ENCODE peak calls at places on chromosome X, in six cellular contexts. Y is epithelial cell of esophagus, O is heart left ventricle, Q is fibroblast of lung, X is dorsolateral prefrontal cortex, M is AG09309. G is an unnamed sample.

GRCh38 chrX:48938721-48939416 is 18.5 kb downstream of the OTUD5 start:
- DNase-seq in Y (no peak), O (no peak), Q (no peak), X (no peak), M (no peak), G (no peak)

GRCh38 chrX:96924581-96924980 is 40.9 kb downstream of the RPA4 start:
- DNase-seq in Y (no peak), O (no peak), Q (no peak), X (no peak), M (no peak), G (no peak)

GRCh38 chrX:96715412-96715940 is 30.8 kb downstream of the DIAPH2 start:
- DNase-seq in Y (no peak), O (no peak), Q (peak), X (no peak), M (peak), G (no peak)

GRCh38 chrX:46575991-46576392 is 2.4 kb downstream of the CHST7 start:
- DNase-seq in Y (peak), O (peak), Q (peak), X (no peak), M (no peak), G (no peak)

GRCh38 chrX:374566-374965 is 12.1 kb downstream of the PPP2R3B start:
- DNase-seq in Y (no peak), O (no peak), Q (no peak), X (no peak), M (no peak), G (no peak)

GRCh38 chrX:69036674-69037573 is 128.3 kb downstream of the PJA1 start:
- DNase-seq in Y (no peak), O (no peak), Q (no peak), X (no peak), M (no peak), G (no peak)

GRCh38 chrX:11451133-11451532 is 157.9 kb downstream of the AMELX start:
- DNase-seq in Y (no peak), O (no peak), Q (no peak), X (no peak), M (no peak), G (no peak)

GRCh38 chrX:45240334-45240733 is 39.7 kb upstream of the DIPK2B start:
- DNase-seq in Y (no peak), O (no peak), Q (no peak), X (no peak), M (no peak), G (no peak)

GRCh38 chrX:10496345-10496965 is 123.9 kb downstream of the MID1 start:
- DNase-seq in Y (no peak), O (peak), Q (peak), X (no peak), M (peak), G (no peak)

GRCh38 chrX:152601848-152602616 is 35.7 kb upstream of the GABRQ start:
- DNase-seq in Y (peak), O (no peak), Q (peak), X (no peak), M (no peak), G (no peak)

GRCh38 chrX:47613082-47613481 is 6.6 kb downstream of the SYN1 start:
- DNase-seq in Y (peak), O (no peak), Q (no peak), X (peak), M (no peak), G (no peak)

GRCh38 chrX:71282514-71283408 is 674 bp upstream of the NONO start:
- DNase-seq in Y (peak), O (no peak), Q (peak), X (no peak), M (no peak), G (peak)

GRCh38 chrX:150872773-150873336 is 25.6 kb downstream of the CD99L2 start:
- DNase-seq in Y (no peak), O (no peak), Q (no peak), X (no peak), M (no peak), G (no peak)

GRCh38 chrX:71493111-71493613 is 39.7 kb upstream of the OGT start:
- DNase-seq in Y (peak), O (peak), Q (no peak), X (no peak), M (no peak), G (no peak)

GRCh38 chrX:96140796-96141195 is 543.8 kb upstream of the DIAPH2 start:
- DNase-seq in Y (peak), O (no peak), Q (no peak), X (no peak), M (no peak), G (no peak)

GRCh38 chrX:1466971-1467561 is 14.4 kb upstream of the ASMTL start:
- DNase-seq in Y (no peak), O (peak), Q (no peak), X (no peak), M (no peak), G (no peak)

GRCh38 chrX:16096131-16096530 is 27.2 kb upstream of the GRPR start:
- DNase-seq in Y (no peak), O (no peak), Q (no peak), X (no peak), M (no peak), G (no peak)

GRCh38 chrX:120690344-120690743 is 60.5 kb upstream of the C1GALT1C1 start:
- DNase-seq in Y (no peak), O (no peak), Q (no peak), X (no peak), M (no peak), G (no peak)

GRCh38 chrX:41909068-41909467 is 14.3 kb downstream of the CASK start:
- DNase-seq in Y (no peak), O (no peak), Q (no peak), X (no peak), M (no peak), G (no peak)

GRCh38 chrX:136754641-136755040 is 26.1 kb downstream of the ARHGEF6 start:
- DNase-seq in Y (no peak), O (peak), Q (peak), X (no peak), M (no peak), G (no peak)

GRCh38 chrX:40685352-40685918 is 38.1 kb upstream of the CXorf38 start:
- DNase-seq in Y (no peak), O (no peak), Q (no peak), X (no peak), M (no peak), G (no peak)

GRCh38 chrX:47608130-47608810 is 11.4 kb downstream of the SYN1 start:
- DNase-seq in Y (no peak), O (no peak), Q (no peak), X (no peak), M (no peak), G (no peak)

GRCh38 chrX:113741744-113742143 is 842.1 kb upstream of the HTR2C start:
- DNase-seq in Y (peak), O (no peak), Q (peak), X (no peak), M (no peak), G (no peak)

GRCh38 chrX:122188751-122189150 is 995.3 kb upstream of the GRIA3 start:
- DNase-seq in Y (peak), O (no peak), Q (peak), X (no peak), M (no peak), G (no peak)

GRCh38 chrX:7444967-7445366 is 297.0 kb upstream of the PUDP start:
- DNase-seq in Y (peak), O (no peak), Q (no peak), X (no peak), M (no peak), G (no peak)

GRCh38 chrX:105610401-105610800 is 211.9 kb upstream of the NRK start:
- DNase-seq in Y (peak), O (no peak), Q (no peak), X (no peak), M (no peak), G (no peak)

GRCh38 chrX:48101443-48101842 is 29.0 kb upstream of the SPACA5B start:
- DNase-seq in Y (no peak), O (no peak), Q (no peak), X (no peak), M (no peak), G (no peak)

GRCh38 chrX:10175317-10175871 is 18.6 kb downstream of the CLCN4 start:
- DNase-seq in Y (no peak), O (no peak), Q (peak), X (no peak), M (peak), G (no peak)

GRCh38 chrX:64169988-64170387 is 35.5 kb downstream of the AMER1 start:
- DNase-seq in Y (no peak), O (no peak), Q (no peak), X (no peak), M (no peak), G (no peak)

GRCh38 chrX:140712413-140713173 is 3.0 kb downstream of the LINC00632 start:
- DNase-seq in Y (peak), O (peak), Q (peak), X (peak), M (no peak), G (no peak)

GRCh38 chrX:116379854-116380253 is 56.6 kb upstream of the SLC6A14 start:
- DNase-seq in Y (peak), O (peak), Q (peak), X (no peak), M (no peak), G (no peak)

GRCh38 chrX:132219343-132219768 is at the start of gene RAP2C:
- DNase-seq in Y (peak), O (peak), Q (peak), X (peak), M (peak), G (no peak)

GRCh38 chrX:110915120-110915519 is 119.5 kb upstream of the CHRDL1 start:
- DNase-seq in Y (peak), O (no peak), Q (peak), X (no peak), M (peak), G (no peak)

GRCh38 chrX:12819231-12819630 is 28.0 kb downstream of the PRPS2 start:
- DNase-seq in Y (peak), O (no peak), Q (no peak), X (no peak), M (no peak), G (no peak)

GRCh38 chrX:69759921-69760625 is 144.2 kb downstream of the EDA start:
- DNase-seq in Y (no peak), O (no peak), Q (no peak), X (no peak), M (no peak), G (no peak)

GRCh38 chrX:120638619-120639018 is 8.8 kb upstream of the C1GALT1C1 start:
- DNase-seq in Y (no peak), O (no peak), Q (no peak), X (no peak), M (no peak), G (no peak)

GRCh38 chrX:10922158-10922557 is 189.0 kb upstream of the HCCS start:
- DNase-seq in Y (peak), O (no peak), Q (peak), X (no peak), M (peak), G (peak)

GRCh38 chrX:132836471-132836870 is 122.0 kb downstream of the HS6ST2 start:
- DNase-seq in Y (no peak), O (no peak), Q (no peak), X (no peak), M (no peak), G (no peak)

GRCh38 chrX:138128025-138128671 is 562.2 kb downstream of the ZIC3 start:
- DNase-seq in Y (peak), O (no peak), Q (peak), X (no peak), M (no peak), G (no peak)

DNA sequence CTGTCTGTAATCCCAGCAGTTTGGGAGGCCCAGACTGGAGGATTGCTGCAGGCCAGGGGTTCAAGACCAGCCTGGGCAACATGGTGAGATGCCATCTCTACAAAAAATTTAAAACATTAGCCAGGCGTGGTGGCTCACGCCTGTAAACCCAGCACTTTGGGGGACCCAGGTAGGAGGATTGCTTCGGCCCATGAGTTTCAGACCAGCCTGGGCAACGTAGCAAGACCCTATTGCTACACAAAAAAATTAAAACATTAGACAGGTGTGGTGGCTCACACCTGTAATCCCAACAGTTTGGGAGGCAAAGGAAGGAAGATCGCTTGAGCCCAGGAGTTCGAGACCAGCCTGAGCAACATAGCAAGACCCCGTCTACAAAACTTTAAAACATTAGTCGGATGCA is 1.3 kb downstream of the DHRSX start:
- DNase-seq in Y (no peak), O (no peak), Q (no peak), X (no peak), M (no peak), G (no peak)
- H3K4me3 ChIP-seq in Y (peak), O (peak), Q (peak), X (peak), M (peak), G (peak)

GRCh38 chrX:135629342-135629741 is 84.1 kb upstream of the CT45A1 start:
- DNase-seq in Y (no peak), O (no peak), Q (no peak), X (no peak), M (no peak), G (no peak)

DNA sequence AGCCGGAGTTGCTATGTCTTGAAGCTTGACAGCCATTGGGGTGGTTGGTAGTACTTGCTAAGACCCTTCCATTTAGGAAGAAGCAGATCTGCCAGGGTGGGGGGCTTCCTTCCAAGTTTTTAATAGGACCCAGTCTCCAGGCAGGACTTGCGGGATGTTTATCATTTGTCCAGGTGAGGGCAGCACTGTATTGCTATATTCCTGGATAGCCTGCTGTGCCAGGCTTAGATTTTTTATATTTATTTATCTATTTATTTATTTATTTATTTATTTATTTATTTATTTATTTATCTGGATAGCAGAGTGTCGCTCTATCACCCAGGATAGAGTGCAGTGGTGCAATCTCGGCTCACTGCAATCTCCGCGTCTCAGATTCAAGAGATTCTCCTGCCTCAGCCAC is 87.4 kb upstream of the CT45A1 start:
- DNase-seq in Y (peak), O (no peak), Q (no peak), X (no peak), M (no peak), G (no peak)
- TF ChIP-seq CTCF in Y (peak), O (no peak), Q (no peak), X (peak), M (peak), G (peak)

GRCh38 chrX:39629001-39629400 is 468.8 kb downstream of the BCOR start:
- DNase-seq in Y (no peak), O (no peak), Q (no peak), X (no peak), M (no peak), G (no peak)

GRCh38 chrX:39626749-39627148 is 471.0 kb downstream of the BCOR start:
- DNase-seq in Y (no peak), O (no peak), Q (no peak), X (no peak), M (no peak), G (no peak)

GRCh38 chrX:39630344-39630743 is 467.4 kb downstream of the BCOR start:
- DNase-seq in Y (no peak), O (no peak), Q (no peak), X (no peak), M (no peak), G (no peak)

GRCh38 chrX:39625810-39626209 is 471.9 kb downstream of the BCOR start:
- DNase-seq in Y (no peak), O (no peak), Q (no peak), X (no peak), M (no peak), G (no peak)

GRCh38 chrX:39627257-39627656 is 470.5 kb downstream of the BCOR start:
- DNase-seq in Y (no peak), O (no peak), Q (no peak), X (no peak), M (no peak), G (no peak)
- H3K4me3 ChIP-seq in Y (no peak), O (no peak), Q (no peak), X (no peak), M (no peak), G (no peak)

DNA sequence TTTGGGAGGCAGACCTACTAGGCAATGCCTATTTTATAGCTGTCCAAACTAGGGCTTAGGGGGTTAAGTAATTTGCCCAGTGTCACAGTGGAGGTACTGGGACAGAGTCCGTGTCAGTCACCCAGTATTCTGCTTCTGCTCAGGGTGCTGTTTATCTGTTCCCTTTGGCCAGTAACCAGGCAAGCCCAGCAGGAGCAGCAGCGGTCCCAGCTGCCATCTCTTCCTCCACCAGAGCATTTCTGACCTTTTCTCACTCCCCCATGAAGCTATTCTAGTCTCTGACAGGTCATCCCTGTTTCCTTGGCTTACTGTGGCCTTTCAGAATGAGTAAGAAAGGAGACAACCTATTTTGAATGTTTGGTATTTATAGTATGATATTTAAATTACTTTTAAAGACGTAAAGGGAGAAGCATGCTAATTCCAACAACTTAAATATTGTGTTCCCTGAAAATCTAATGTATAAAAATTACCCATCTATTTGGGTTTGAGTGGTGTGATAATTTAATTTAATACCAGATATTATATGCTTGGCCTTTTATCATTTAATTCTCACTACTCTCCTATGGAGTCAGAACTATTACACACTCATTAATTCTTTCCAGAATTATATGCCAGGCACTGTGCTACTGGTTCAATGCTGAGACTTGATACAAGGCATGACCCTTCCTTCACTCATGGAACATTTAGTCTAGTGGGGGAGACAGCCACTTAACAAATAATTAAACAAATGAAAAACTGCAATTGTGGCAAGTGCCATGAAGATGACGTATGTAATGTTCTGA is 60.6 kb downstream of the RPS6KA3 start:
- DNase-seq in Y (no peak), O (peak), Q (no peak), X (no peak), M (no peak), G (no peak)
- TF ChIP-seq CTCF in Y (no peak), O (no peak), Q (no peak), X (no peak), M (no peak), G (no peak)

DNA sequence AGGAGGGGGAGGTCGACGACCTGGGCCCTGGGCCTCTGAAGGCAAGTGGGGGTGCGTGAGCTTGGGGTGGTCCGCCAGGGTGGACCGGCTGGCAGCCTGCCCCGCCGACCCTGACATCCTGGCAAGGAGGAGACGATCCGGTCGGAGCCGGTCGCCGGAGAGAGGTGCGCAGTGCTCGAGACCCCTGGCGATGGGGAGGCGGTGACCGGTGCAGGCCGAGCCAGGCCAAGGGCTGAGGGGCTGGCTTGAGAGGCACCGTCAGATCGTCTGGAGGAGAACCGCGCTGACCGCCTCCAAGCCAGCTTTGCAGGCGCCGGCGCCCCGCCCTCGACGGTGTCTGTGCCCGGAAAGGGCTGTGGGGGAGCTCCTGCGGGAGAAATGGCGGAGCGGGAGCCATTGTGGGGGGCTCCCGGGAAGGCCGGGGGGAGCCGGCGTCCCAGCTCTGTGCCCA is 25.6 kb downstream of the GPRASP3 start:
- DNase-seq in Y (peak), O (peak), Q (peak), X (peak), M (no peak), G (no peak)
- H3K4me3 ChIP-seq in Y (peak), O (peak), Q (peak), X (peak), M (peak), G (peak)

GRCh38 chrX:154458954-154459829 is 1.1 kb downstream of the PLXNA3 start:
- DNase-seq in Y (peak), O (no peak), Q (no peak), X (no peak), M (no peak), G (no peak)

GRCh38 chrX:154459843-154460242 is 1.8 kb downstream of the PLXNA3 start:
- DNase-seq in Y (no peak), O (no peak), Q (no peak), X (no peak), M (no peak), G (no peak)

GRCh38 chrX:154457491-154458115 is 478 bp upstream of the PLXNA3 start:
- DNase-seq in Y (peak), O (peak), Q (no peak), X (no peak), M (no peak), G (no peak)

GRCh38 chrX:154460326-154460725 is 2.2 kb downstream of the PLXNA3 start:
- DNase-seq in Y (no peak), O (no peak), Q (no peak), X (no peak), M (no peak), G (no peak)

DNA sequence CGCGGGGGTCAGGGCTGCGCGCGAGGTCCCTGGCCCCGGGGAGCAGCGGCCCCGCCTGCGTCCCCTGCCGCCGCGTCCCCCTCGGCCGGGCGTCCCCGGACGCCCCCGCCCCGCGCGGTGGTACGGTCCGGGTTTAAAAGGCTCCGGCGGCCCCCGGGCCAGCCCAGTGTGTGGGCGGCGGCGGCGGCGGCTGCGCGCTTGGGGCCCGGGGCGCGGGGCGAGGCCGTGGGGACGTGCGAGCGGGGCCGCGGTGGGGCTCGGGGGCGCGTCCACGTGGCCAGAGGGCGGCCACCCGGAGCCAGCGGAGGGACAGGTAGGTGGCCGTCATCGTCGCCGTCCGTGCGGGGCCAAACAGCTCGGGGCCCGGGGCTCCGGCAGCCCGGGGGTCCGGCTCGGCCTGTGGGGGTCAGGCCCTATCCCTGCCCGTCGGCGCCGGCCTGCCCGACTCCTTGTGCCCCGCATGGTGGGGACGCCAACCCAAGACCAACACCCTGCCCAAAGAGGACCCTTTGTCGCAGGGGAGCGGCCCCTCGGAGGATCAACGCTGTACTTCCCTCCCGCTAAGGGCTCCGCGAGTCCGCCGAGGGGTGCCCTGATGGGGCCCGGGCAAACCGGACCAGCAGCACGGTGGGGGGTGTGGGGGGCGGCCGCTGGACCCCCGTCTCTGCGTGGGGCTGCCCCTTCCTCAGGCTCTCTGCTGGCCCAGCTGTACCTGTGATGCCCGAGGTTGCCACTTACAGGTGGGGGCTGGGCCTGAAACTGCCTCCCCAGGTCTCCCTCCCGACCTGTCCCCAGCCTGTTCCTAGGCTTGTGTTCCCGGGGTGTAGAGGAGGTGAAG is at the start of gene PLXNA3:
- DNase-seq in Y (peak), O (peak), Q (peak), X (no peak), M (no peak), G (no peak)
- TF ChIP-seq CTCF in Y (no peak), O (no peak), Q (no peak), X (no peak), M (no peak), G (no peak)